ENCODE peak calls at places on chromosomes 13 and 19, in nine cellular contexts. F, N, L, J, S, D, Z, H and X are unnamed samples.

GRCh38 chr19:10018219-10018618 is 4.9 kb downstream of the RDH8 start:
- DNase-seq in Z (no peak), N (no peak), L (no peak), S (no peak), F (no peak), H (no peak), D (no peak), J (no peak), X (peak; percentile 40)

GRCh38 chr13:98910501-98910951 is 67.3 kb downstream of the DOCK9 start:
- DNase-seq in F (peak; percentile 28), S (no peak), Z (no peak), N (peak; percentile 10), H (peak; percentile 88), L (no peak), D (no peak), J (no peak), X (peak; percentile 28)

GRCh38 chr13:27625839-27626238 is 4.1 kb downstream of the POLR1D start:
- DNase-seq in H (no peak), Z (no peak), F (no peak), N (no peak), D (no peak), J (no peak), S (no peak), L (no peak), X (no peak)

GRCh38 chr13:100544866-100545683 is 43.5 kb downstream of the GGACT start:
- DNase-seq in L (peak; percentile 59), S (no peak), N (no peak), D (no peak), J (no peak), H (no peak), F (peak; percentile 41), Z (no peak), X (no peak)

GRCh38 chr19:3479177-3479818 is 1.0 kb downstream of the SMIM24 start:
- DNase-seq in F (no peak), L (peak; percentile 40), S (no peak), Z (peak; percentile 62), J (no peak), N (no peak), H (no peak), D (no peak), X (no peak)

GRCh38 chr13:113489549-113490495 is 689 bp downstream of the DCUN1D2 start:
- DNase-seq in N (peak; percentile 50), H (peak; percentile 68), L (peak; percentile 38), S (no peak), F (no peak), Z (peak; percentile 69), J (no peak), D (no peak), X (peak; percentile 44)

GRCh38 chr19:54379187-54379678 is 14.5 kb upstream of the LAIR1 start:
- DNase-seq in F (no peak), H (no peak), J (no peak), Z (no peak), N (no peak), D (no peak), L (no peak), S (no peak), X (no peak)

GRCh38 chr19:4584670-4585460 is 25.4 kb upstream of the SEMA6B start:
- DNase-seq in Z (no peak), H (no peak), D (no peak), J (no peak), S (no peak), L (no peak), F (no peak), N (no peak), X (no peak)

GRCh38 chr13:99119686-99120085 is 81.0 kb upstream of the UBAC2 start:
- DNase-seq in D (no peak), H (no peak), F (no peak), L (no peak), S (no peak), J (no peak), N (no peak), Z (no peak), X (no peak)

GRCh38 chr19:2015611-2015950 is at the start of gene BTBD2:
- DNase-seq in Z (peak; percentile 74), H (peak; percentile 59), N (no peak), F (no peak), D (no peak), L (peak; percentile 41), S (no peak), J (no peak), X (peak; percentile 94)

GRCh38 chr13:24038405-24038804 is 122.1 kb upstream of the SPATA13 start:
- DNase-seq in N (no peak), J (no peak), Z (no peak), L (no peak), H (peak; percentile 72), F (no peak), S (no peak), D (no peak), X (peak; percentile 85)

GRCh38 chr13:31638577-31638976 is 100.7 kb upstream of the RXFP2 start:
- DNase-seq in L (no peak), D (no peak), N (no peak), Z (no peak), F (no peak), J (no peak), S (no peak), H (peak; percentile 87), X (peak; percentile 37)

GRCh38 chr13:51682691-51683090 is 98.4 kb downstream of the WDFY2 start:
- DNase-seq in S (no peak), J (no peak), Z (no peak), L (no peak), D (no peak), H (peak; percentile 70), F (no peak), N (no peak), X (no peak)

GRCh38 chr13:20128459-20128927 is 32.4 kb downstream of the GJA3 start:
- DNase-seq in S (no peak), F (no peak), Z (peak; percentile 54), L (peak; percentile 48), H (no peak), D (no peak), J (no peak), N (no peak), X (no peak)

GRCh38 chr19:42143341-42144234 is 11.3 kb upstream of the POU2F2 start:
- DNase-seq in N (no peak), J (no peak), L (no peak), S (no peak), Z (peak; percentile 71), F (no peak), D (no peak), H (peak; percentile 33), X (peak; percentile 37)

GRCh38 chr19:11506101-11506555 is 489 bp upstream of the ZNF653 start:
- DNase-seq in N (no peak), F (peak; percentile 35), D (no peak), Z (no peak), J (no peak), H (no peak), L (no peak), S (no peak), X (no peak)

GRCh38 chr13:90412980-90413379 is 934.5 kb upstream of the MIR17HG start:
- DNase-seq in L (no peak), D (no peak), J (no peak), H (no peak), Z (no peak), S (no peak), N (no peak), F (no peak), X (no peak)

GRCh38 chr13:37094840-37095239 is 10.6 kb downstream of the CSNK1A1L start:
- DNase-seq in J (no peak), H (no peak), S (no peak), F (no peak), Z (no peak), D (no peak), L (no peak), N (no peak), X (no peak)

GRCh38 chr19:18304496-18305312 is 18.2 kb downstream of the LSM4 start:
- DNase-seq in D (no peak), F (no peak), H (peak; percentile 84), L (peak; percentile 80), Z (peak; percentile 94), N (peak; percentile 82), S (peak; percentile 69), J (no peak), X (peak; percentile 80)

GRCh38 chr19:5621945-5622464 is 571 bp downstream of the SAFB2 start:
- DNase-seq in N (no peak), S (no peak), J (no peak), Z (peak; percentile 38), D (no peak), L (no peak), F (no peak), H (no peak), X (no peak)